ENCODE peak calls at places on chromosome X, in five cellular contexts. R is neuronal stem cell, Y is IMR-90, T is mesenchymal stem cell, V is H1. G is an unnamed sample.

GRCh38 chrX:135707880-135708279 is 5.6 kb upstream of the CT45A1 start:
- DNase-seq in R (no peak), Y (no peak), T (no peak), V (peak), G (peak)

GRCh38 chrX:14899607-14900006 is 26.4 kb downstream of the MOSPD2 start:
- DNase-seq in R (no peak), Y (peak), T (peak), V (no peak), G (no peak)

GRCh38 chrX:63506320-63506719 is 155.2 kb upstream of the SPIN4 start:
- DNase-seq in R (no peak), Y (peak), T (peak), V (no peak), G (no peak)

GRCh38 chrX:80808854-80809493 is 703 bp downstream of the BRWD3 start:
- DNase-seq in R (peak), Y (no peak), T (peak), V (peak), G (peak)

GRCh38 chrX:34880656-34881055 is 61.9 kb upstream of the FAM47B start:
- DNase-seq in R (no peak), Y (peak), T (peak), V (no peak), G (peak)

GRCh38 chrX:123884809-123885408 is 25.1 kb downstream of the XIAP start:
- DNase-seq in R (peak), Y (peak), T (peak), V (no peak), G (peak)

GRCh38 chrX:77749695-77750094 is 36.3 kb downstream of the ATRX start:
- DNase-seq in R (no peak), Y (peak), T (peak), V (no peak), G (peak)

GRCh38 chrX:3175659-3176438 is 134.6 kb downstream of the ARSF start:
- DNase-seq in R (no peak), Y (peak), T (peak), V (no peak), G (peak)

GRCh38 chrX:129360175-129360574 is 163.1 kb downstream of the SMARCA1 start:
- DNase-seq in R (peak), Y (peak), T (peak), V (peak), G (peak)

DNA sequence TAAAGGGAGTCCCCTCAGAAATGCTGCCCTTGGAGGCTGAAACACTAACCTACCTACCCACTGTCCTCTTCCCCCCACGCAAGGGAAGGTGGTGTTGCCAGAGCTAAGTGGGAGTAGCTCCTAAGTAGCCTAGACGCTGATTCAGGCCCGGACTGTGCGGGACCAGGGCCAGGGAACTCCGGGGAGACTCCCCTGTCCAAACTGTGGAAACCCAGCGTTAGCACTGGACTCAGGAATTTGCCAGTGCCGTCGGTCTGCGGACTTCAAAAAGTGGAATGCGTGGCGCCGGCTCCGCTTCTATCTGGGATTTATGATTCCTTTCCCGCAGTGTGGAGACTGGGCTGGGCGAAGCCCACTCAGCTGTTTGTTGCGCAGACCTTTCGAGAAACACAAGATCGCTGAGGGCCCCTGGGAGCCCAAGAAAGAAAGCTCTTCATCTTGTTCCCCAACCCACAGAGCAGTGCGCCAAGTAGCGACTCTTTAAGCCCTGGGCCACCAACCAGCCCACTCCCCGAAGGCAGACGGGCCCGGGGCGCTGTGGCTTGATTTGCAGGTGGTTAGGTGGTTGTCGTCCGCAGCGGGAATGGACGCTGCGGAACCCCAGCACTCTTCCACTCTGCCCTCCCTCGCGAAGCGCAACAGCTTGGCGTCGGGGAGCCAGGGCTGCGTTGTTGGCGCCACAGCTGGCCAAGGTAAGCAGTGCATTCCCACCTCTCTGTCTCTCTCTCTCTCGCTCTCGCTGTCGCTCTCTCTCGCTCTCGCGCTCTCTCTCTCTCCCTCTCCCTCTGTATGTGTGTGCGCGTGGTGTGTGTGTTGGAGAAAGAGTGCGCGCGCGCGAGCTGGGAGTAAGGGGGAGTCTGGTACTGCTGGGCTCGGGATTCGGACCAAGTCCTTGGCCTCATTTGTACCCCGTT is 2.0 kb downstream of the TMEM255A start:
- DNase-seq in R (peak), Y (peak), T (peak), V (peak), G (peak)
- H3K4me3 ChIP-seq in R (peak), Y (no peak), T (peak), V (peak), G (no peak)

DNA sequence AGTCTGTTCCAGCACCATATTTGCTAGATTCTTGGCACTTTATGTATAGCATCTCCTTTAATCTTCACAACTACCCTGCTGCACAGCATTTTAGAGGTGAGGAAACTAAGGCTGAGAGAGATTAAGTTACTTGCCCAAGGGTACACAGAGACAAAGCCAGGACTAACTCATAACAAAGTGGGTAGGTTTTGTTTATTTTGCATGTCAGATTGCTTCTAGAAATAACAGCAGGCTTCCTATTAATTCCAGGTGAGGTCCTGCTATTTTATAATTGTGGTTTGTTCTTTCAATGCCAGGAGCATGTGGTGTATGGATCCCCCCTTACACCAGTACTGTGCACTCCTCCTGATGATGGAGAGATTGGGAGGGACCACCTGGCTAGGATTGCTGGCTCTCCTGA is 15.0 kb downstream of the TCEANC start:
- DNase-seq in R (no peak), Y (no peak), T (no peak), V (no peak), G (no peak)
- H3K23ac ChIP-seq in R (no peak), Y (no peak), T (no peak), V (no peak), G (no peak)

GRCh38 chrX:72131317-72132294 is at the start of gene RTL5:
- DNase-seq in R (peak), Y (peak), T (peak), V (peak), G (peak)
- H2AFZ ChIP-seq in R (peak), Y (peak), T (peak), V (no peak), G (no peak)

DNA sequence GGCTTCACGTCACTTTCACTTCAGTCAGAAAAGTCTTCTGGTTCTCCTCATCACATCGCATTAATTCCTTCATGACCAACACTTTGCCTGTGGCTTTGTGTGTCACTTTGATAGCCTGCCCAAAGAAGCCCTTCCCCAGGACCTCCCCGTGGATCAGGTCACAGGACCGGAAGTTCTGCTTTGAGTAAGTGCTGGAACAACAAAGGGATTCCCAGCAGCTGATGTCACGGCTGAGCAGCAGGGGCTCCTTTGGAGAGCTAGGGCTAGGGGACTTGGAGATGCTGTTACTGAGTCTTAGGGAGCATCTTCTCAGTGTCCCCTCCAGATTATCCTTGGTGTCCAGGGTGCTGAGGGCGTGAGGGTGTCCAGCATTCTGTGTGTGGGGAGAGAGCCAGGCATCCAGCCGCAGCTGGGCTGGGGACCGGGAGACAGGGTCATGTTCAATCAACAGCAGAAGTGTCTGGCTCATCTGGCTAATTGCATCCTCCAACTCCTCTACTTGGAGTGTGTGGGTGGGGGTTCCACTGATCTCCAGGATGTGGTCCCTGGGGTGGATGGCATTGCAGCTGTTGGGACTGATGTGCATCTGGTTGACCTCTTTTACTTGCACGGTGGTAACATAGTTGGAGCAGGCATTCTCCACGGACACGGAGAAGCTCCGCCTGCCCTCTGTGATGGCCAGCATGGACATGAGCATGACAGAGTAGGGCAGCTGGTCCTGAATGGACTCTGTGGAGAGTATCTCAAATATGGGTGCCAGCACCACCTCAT is 39.2 kb upstream of the ARHGAP6 start:
- DNase-seq in R (no peak), Y (peak), T (peak), V (no peak), G (no peak)
- H3K4me3 ChIP-seq in R (no peak), Y (no peak), T (no peak), V (no peak), G (no peak)

GRCh38 chrX:108261541-108262218 is 170.1 kb downstream of the ATG4A start:
- DNase-seq in R (no peak), Y (peak), T (peak), V (no peak), G (no peak)
- H3K23ac ChIP-seq in R (no peak), Y (peak), T (no peak), V (no peak), G (no peak)

GRCh38 chrX:23727206-23727605 is 15.9 kb downstream of the ACOT9 start:
- DNase-seq in R (no peak), Y (no peak), T (no peak), V (no peak), G (no peak)

GRCh38 chrX:23720117-23720677 is 22.9 kb downstream of the ACOT9 start:
- DNase-seq in R (no peak), Y (no peak), T (no peak), V (no peak), G (no peak)

GRCh38 chrX:23729214-23729613 is 13.9 kb downstream of the ACOT9 start:
- DNase-seq in R (no peak), Y (no peak), T (no peak), V (no peak), G (no peak)

GRCh38 chrX:23726196-23726595 is 16.9 kb downstream of the ACOT9 start:
- DNase-seq in R (no peak), Y (no peak), T (no peak), V (no peak), G (no peak)
- H2AFZ ChIP-seq in R (no peak), Y (no peak), T (no peak), V (no peak), G (no peak)

GRCh38 chrX:103220511-103221406 is 5.9 kb downstream of the BEX4 start:
- DNase-seq in R (no peak), Y (no peak), T (no peak), V (no peak), G (peak)
- H3K4me3 ChIP-seq in R (no peak), Y (no peak), T (no peak), V (peak), G (no peak)

GRCh38 chrX:137565921-137566745 is at the start of gene ZIC3:
- DNase-seq in R (no peak), Y (no peak), T (peak), V (peak), G (no peak)
- H3K23ac ChIP-seq in R (peak), Y (no peak), T (no peak), V (no peak), G (no peak)

DNA sequence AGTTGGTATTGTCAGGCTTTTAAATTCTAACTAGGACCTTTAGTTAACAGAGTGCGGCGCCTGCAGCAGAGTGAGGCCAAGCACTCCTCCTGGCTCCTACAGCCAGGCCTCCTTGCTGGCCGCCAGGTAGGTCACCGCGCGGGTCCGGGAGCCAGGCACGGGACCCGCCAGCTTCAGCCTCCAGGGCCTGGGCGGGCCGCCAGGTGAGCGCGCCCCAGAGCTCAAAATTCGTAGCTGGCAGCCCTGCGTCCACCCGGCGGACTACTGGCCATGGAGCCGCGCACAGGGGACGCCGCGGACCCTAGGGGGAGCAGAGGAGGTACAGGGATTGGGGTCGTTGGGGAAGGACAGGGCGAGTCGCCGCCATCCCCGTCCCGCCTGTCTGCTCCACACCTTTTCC is at the start of gene MAGIX:
- DNase-seq in R (no peak), Y (no peak), T (no peak), V (no peak), G (peak)
- H2AFZ ChIP-seq in R (peak), Y (peak), T (peak), V (no peak), G (peak)